ENCODE peak calls at places on chromosomes 11 and 22, in four cellular contexts. One of them, this sample, is unnamed.

GRCh38 chr11:75795276-75796090 is 19.5 kb upstream of the UVRAG start:
- DNase-seq in fibroblast of villous mesenchyme: no peak
- DNase-seq in Caco-2: no peak
- DNase-seq in left ventricle myocardium inferior: no peak
- DNase-seq in this sample: no peak

GRCh38 chr11:11391169-11391568 is 38.1 kb upstream of the CSNK2A3 start:
- DNase-seq in fibroblast of villous mesenchyme: no peak
- DNase-seq in Caco-2: no peak
- DNase-seq in left ventricle myocardium inferior: no peak
- DNase-seq in this sample: no peak

GRCh38 chr11:94141511-94142307 is 13.1 kb downstream of the PANX1 start:
- DNase-seq in fibroblast of villous mesenchyme: no peak
- DNase-seq in Caco-2: no peak
- DNase-seq in left ventricle myocardium inferior: no peak
- DNase-seq in this sample: no peak

GRCh38 chr11:1041936-1042608 is 5.6 kb upstream of the MUC6 start:
- DNase-seq in fibroblast of villous mesenchyme: no peak
- DNase-seq in Caco-2: no peak
- DNase-seq in left ventricle myocardium inferior: peak
- DNase-seq in this sample: peak

GRCh38 chr11:11382858-11383532 is 29.9 kb upstream of the CSNK2A3 start:
- DNase-seq in fibroblast of villous mesenchyme: peak
- DNase-seq in Caco-2: no peak
- DNase-seq in left ventricle myocardium inferior: no peak
- DNase-seq in this sample: no peak

GRCh38 chr11:32434387-32435151 is 770 bp downstream of the WT1 start:
- DNase-seq in fibroblast of villous mesenchyme: no peak
- DNase-seq in Caco-2: peak
- DNase-seq in left ventricle myocardium inferior: no peak
- DNase-seq in this sample: peak

GRCh38 chr11:128728767-128729587 is 35.1 kb downstream of the FLI1 start:
- DNase-seq in fibroblast of villous mesenchyme: no peak
- DNase-seq in Caco-2: no peak
- DNase-seq in left ventricle myocardium inferior: no peak
- DNase-seq in this sample: no peak

GRCh38 chr11:45885274-45885920 is at the start of gene MAPK8IP1:
- DNase-seq in fibroblast of villous mesenchyme: peak
- DNase-seq in Caco-2: peak
- DNase-seq in left ventricle myocardium inferior: peak
- DNase-seq in this sample: peak

GRCh38 chr22:49196046-49196511 is 631.6 kb downstream of the BRD1 start:
- DNase-seq in fibroblast of villous mesenchyme: no peak
- DNase-seq in Caco-2: peak
- DNase-seq in left ventricle myocardium inferior: no peak
- DNase-seq in this sample: no peak

GRCh38 chr11:45563801-45564200 is 101.6 kb downstream of the CHST1 start:
- DNase-seq in fibroblast of villous mesenchyme: no peak
- DNase-seq in Caco-2: no peak
- DNase-seq in left ventricle myocardium inferior: no peak
- DNase-seq in this sample: no peak

GRCh38 chr11:33160147-33160546 is 1.1 kb downstream of the CSTF3 start:
- DNase-seq in fibroblast of villous mesenchyme: peak
- DNase-seq in Caco-2: no peak
- DNase-seq in left ventricle myocardium inferior: no peak
- DNase-seq in this sample: peak

GRCh38 chr11:75170463-75171201 is 19.7 kb downstream of the SLCO2B1 start:
- DNase-seq in fibroblast of villous mesenchyme: no peak
- DNase-seq in Caco-2: peak
- DNase-seq in left ventricle myocardium inferior: no peak
- DNase-seq in this sample: no peak

GRCh38 chr11:118304227-118304808 is at the start of gene CD3E:
- DNase-seq in fibroblast of villous mesenchyme: no peak
- DNase-seq in Caco-2: no peak
- DNase-seq in left ventricle myocardium inferior: no peak
- DNase-seq in this sample: no peak

GRCh38 chr11:113991718-113992458 is 17.0 kb downstream of the HTR3A start:
- DNase-seq in fibroblast of villous mesenchyme: no peak
- DNase-seq in Caco-2: no peak
- DNase-seq in left ventricle myocardium inferior: no peak
- DNase-seq in this sample: peak

GRCh38 chr22:33519140-33519973 is 400.9 kb downstream of the LARGE1 start:
- DNase-seq in fibroblast of villous mesenchyme: peak
- DNase-seq in Caco-2: peak
- DNase-seq in left ventricle myocardium inferior: no peak
- DNase-seq in this sample: peak

GRCh38 chr11:3165152-3165705 is at the start of gene OSBPL5:
- DNase-seq in fibroblast of villous mesenchyme: peak
- DNase-seq in Caco-2: no peak
- DNase-seq in left ventricle myocardium inferior: peak
- DNase-seq in this sample: peak

GRCh38 chr11:96341237-96342130 is 1.5 kb downstream of the MAML2 start:
- DNase-seq in fibroblast of villous mesenchyme: peak
- DNase-seq in Caco-2: peak
- DNase-seq in left ventricle myocardium inferior: peak
- DNase-seq in this sample: peak

GRCh38 chr11:116791813-116792143 is at the start of gene APOA5:
- DNase-seq in fibroblast of villous mesenchyme: no peak
- DNase-seq in Caco-2: no peak
- DNase-seq in left ventricle myocardium inferior: no peak
- DNase-seq in this sample: no peak

GRCh38 chr22:43554694-43555365 is 143.0 kb downstream of the MPPED1 start:
- DNase-seq in fibroblast of villous mesenchyme: no peak
- DNase-seq in Caco-2: no peak
- DNase-seq in left ventricle myocardium inferior: no peak
- DNase-seq in this sample: no peak

GRCh38 chr11:124582565-124582964 is 12.8 kb downstream of the OR8A1 start:
- DNase-seq in fibroblast of villous mesenchyme: no peak
- DNase-seq in Caco-2: no peak
- DNase-seq in left ventricle myocardium inferior: no peak
- DNase-seq in this sample: no peak

GRCh38 chr22:21961886-21962654 is 9.4 kb upstream of the PPM1F start:
- DNase-seq in fibroblast of villous mesenchyme: no peak
- DNase-seq in Caco-2: no peak
- DNase-seq in left ventricle myocardium inferior: no peak
- DNase-seq in this sample: no peak

GRCh38 chr22:30948930-30949342 is 19.6 kb downstream of the MORC2 start:
- DNase-seq in fibroblast of villous mesenchyme: peak
- DNase-seq in Caco-2: no peak
- DNase-seq in left ventricle myocardium inferior: no peak
- DNase-seq in this sample: no peak

GRCh38 chr22:49321477-49322055 is 506.1 kb downstream of the BRD1 start:
- DNase-seq in fibroblast of villous mesenchyme: no peak
- DNase-seq in Caco-2: no peak
- DNase-seq in left ventricle myocardium inferior: no peak
- DNase-seq in this sample: no peak

GRCh38 chr22:27670701-27671412 is 130.7 kb downstream of the MN1 start:
- DNase-seq in fibroblast of villous mesenchyme: no peak
- DNase-seq in Caco-2: peak
- DNase-seq in left ventricle myocardium inferior: peak
- DNase-seq in this sample: peak

GRCh38 chr11:69328231-69328630 is 34.3 kb downstream of the MYEOV start:
- DNase-seq in fibroblast of villous mesenchyme: no peak
- DNase-seq in Caco-2: peak
- DNase-seq in left ventricle myocardium inferior: no peak
- DNase-seq in this sample: no peak

GRCh38 chr11:112255075-112255739 is 5.5 kb downstream of the PLET1 start:
- DNase-seq in fibroblast of villous mesenchyme: peak
- DNase-seq in Caco-2: no peak
- DNase-seq in left ventricle myocardium inferior: no peak
- DNase-seq in this sample: peak

GRCh38 chr22:33461698-33462434 is 403.7 kb upstream of the SYN3 start:
- DNase-seq in fibroblast of villous mesenchyme: no peak
- DNase-seq in Caco-2: no peak
- DNase-seq in left ventricle myocardium inferior: no peak
- DNase-seq in this sample: no peak

GRCh38 chr11:134358853-134359490 is 27.2 kb downstream of the GLB1L2 start:
- DNase-seq in fibroblast of villous mesenchyme: no peak
- DNase-seq in Caco-2: peak
- DNase-seq in left ventricle myocardium inferior: no peak
- DNase-seq in this sample: no peak

GRCh38 chr11:117815262-117815803 is 9.2 kb downstream of the FXYD2 start:
- DNase-seq in fibroblast of villous mesenchyme: no peak
- DNase-seq in Caco-2: no peak
- DNase-seq in left ventricle myocardium inferior: no peak
- DNase-seq in this sample: no peak

GRCh38 chr11:33801821-33802413 is 27.6 kb upstream of the FBXO3 start:
- DNase-seq in fibroblast of villous mesenchyme: no peak
- DNase-seq in Caco-2: no peak
- DNase-seq in left ventricle myocardium inferior: no peak
- DNase-seq in this sample: no peak

GRCh38 chr22:40661661-40662060 is 17.6 kb upstream of the MCHR1 start:
- DNase-seq in fibroblast of villous mesenchyme: no peak
- DNase-seq in Caco-2: no peak
- DNase-seq in left ventricle myocardium inferior: no peak
- DNase-seq in this sample: no peak

GRCh38 chr22:40665312-40665711 is 14.0 kb upstream of the MCHR1 start:
- DNase-seq in fibroblast of villous mesenchyme: peak
- DNase-seq in Caco-2: no peak
- DNase-seq in left ventricle myocardium inferior: peak
- DNase-seq in this sample: peak

GRCh38 chr22:40670058-40670457 is 9.2 kb upstream of the MCHR1 start:
- DNase-seq in fibroblast of villous mesenchyme: no peak
- DNase-seq in Caco-2: no peak
- DNase-seq in left ventricle myocardium inferior: no peak
- DNase-seq in this sample: no peak

GRCh38 chr22:40668611-40669390 is 10.5 kb upstream of the MCHR1 start:
- DNase-seq in fibroblast of villous mesenchyme: peak
- DNase-seq in Caco-2: no peak
- DNase-seq in left ventricle myocardium inferior: no peak
- DNase-seq in this sample: peak

DNA sequence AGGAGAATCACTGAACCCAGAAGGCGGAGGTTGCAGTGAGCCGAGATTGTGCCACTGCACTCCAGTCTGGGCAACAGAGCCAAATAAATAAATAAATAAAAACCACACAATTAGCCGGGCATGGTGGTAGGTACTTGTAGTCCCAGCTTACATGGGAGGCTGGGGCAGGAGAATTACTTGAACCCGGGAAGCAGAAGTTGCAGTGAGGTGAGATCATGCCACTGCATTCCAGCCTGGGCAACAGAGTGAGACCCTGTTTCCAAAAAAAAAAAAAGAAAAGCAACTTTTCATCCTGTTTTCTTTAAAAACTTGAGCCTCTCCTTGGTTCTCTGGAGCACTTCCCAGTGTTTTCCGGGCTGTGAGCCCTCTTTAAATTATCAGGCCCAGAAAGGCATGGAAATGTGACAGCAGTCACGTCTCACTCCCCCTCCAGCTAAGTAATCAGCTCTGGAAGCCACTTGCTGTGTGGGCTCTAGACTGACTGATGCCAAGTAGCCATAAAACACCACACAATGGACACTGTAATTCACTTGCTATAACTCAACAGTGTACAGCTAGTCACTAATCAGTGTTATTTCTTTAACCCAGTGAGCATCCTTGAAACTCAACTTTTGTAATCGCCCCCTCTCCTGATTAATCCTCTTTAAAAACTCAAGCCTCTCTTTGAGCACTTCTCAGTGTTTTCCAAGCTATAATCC is 13.0 kb upstream of the MCHR1 start:
- DNase-seq in fibroblast of villous mesenchyme: no peak
- DNase-seq in Caco-2: no peak
- DNase-seq in left ventricle myocardium inferior: peak
- DNase-seq in this sample: peak
- TF ChIP-seq CTCF in fibroblast of villous mesenchyme: no peak
- TF ChIP-seq CTCF in Caco-2: no peak
- TF ChIP-seq CTCF in left ventricle myocardium inferior: no peak
- TF ChIP-seq CTCF in this sample: no peak

DNA sequence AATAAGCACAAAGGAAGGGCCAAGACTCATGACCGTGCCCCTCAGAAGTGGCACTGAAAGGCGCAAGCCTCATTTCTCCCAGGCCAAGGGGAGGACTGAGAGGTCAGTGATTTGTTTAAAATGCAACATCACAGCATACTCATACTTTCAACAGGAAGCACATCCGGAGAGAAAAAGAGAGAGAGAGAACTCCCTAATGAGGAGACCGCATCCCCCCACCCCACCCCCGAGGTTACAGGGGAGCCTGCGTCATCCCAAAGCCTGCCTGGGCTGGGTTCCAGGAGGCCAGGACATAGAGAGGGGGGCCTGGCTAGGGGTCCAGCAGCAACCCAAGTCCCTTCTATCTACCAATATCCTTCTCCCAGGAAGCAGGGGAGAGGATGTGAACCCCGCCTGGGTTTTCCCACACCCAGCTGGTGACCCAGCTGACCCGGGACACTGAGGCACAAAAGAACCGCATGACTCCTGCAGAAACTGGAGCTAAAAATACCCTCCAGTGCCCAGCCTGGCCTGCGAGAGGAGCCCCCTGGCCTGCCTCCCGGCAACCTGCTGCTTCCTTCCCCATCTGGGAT is 3.8 kb downstream of the CSNK1E start:
- DNase-seq in fibroblast of villous mesenchyme: peak
- DNase-seq in Caco-2: no peak
- DNase-seq in left ventricle myocardium inferior: peak
- DNase-seq in this sample: peak
- H3K4me3 ChIP-seq in fibroblast of villous mesenchyme: peak
- H3K4me3 ChIP-seq in Caco-2: no peak
- H3K4me3 ChIP-seq in left ventricle myocardium inferior: peak
- H3K4me3 ChIP-seq in this sample: peak

DNA sequence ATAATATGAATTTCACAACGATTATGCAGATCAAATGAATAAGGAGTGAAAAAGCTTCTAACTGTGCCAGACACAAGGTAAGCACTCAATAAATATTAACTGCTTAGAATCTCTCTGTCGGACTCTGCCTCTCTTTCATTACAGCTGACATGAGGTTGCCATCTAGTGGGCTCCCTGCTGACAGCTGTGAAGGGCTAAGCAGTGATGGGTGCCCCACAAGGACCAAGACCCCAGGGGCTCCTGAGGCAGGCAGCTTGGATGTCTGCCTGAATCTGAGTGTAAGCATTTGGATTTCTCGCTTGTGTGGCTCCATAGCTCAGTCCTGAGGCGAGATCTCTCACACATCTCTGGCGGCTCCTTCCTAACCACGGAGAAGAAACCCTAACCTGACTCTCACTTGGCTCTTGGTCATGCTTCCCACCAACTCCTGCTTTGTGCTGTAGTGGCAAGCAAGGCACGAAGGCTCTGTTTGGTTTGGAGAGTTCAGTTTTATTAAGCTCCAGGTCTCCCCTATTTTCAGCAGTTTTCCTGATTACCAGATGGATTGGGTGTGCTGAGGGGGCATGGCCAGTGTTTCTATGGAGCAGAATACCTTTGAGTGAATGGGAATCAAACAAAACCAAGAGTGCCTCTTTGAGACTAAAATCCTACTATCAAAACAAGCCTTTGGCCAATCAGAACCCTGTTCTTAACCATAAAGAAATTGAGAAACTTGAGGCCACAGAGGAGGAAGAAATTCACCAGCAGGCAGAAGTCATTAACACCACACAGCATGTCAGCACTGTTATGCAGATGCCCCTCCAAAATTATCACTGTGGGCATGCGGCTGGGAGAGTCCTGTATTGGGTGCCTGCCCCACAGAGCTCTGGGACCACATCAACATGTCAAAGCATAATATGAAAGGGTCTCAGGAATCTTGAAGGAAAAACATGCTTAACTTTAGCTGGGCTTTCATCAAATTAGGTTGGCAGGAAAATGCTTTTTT is 152.8 kb upstream of the NTM start:
- DNase-seq in fibroblast of villous mesenchyme: no peak
- DNase-seq in Caco-2: no peak
- DNase-seq in left ventricle myocardium inferior: no peak
- DNase-seq in this sample: no peak
- TF ChIP-seq CTCF in fibroblast of villous mesenchyme: peak
- TF ChIP-seq CTCF in Caco-2: peak
- TF ChIP-seq CTCF in left ventricle myocardium inferior: peak
- TF ChIP-seq CTCF in this sample: no peak

GRCh38 chr11:7487360-7487759 is 2.1 kb downstream of the OLFML1 start:
- DNase-seq in fibroblast of villous mesenchyme: no peak
- DNase-seq in Caco-2: no peak
- DNase-seq in left ventricle myocardium inferior: no peak
- DNase-seq in this sample: no peak
- H3K4me3 ChIP-seq in fibroblast of villous mesenchyme: no peak
- H3K4me3 ChIP-seq in Caco-2: no peak
- H3K4me3 ChIP-seq in left ventricle myocardium inferior: peak
- H3K4me3 ChIP-seq in this sample: no peak